ENCODE peak calls at places on chromosomes 3 and 15, in ten cellular contexts. Y is chondrocyte, O is left lung, R is RWPE1, I is GM06990, F is GM13977, H is B cell, A is IMR-90, D is WTC11, N is psoas muscle. G is an unnamed sample.

GRCh38 chr15:66294157-66294931 is 976 bp downstream of the DIS3L start:
- DNase-seq in Y (no peak), O (no peak), R (peak), I (no peak), F (peak), H (no peak), A (peak), D (no peak), N (no peak), G (peak)

GRCh38 chr3:17258823-17259436 is 374.2 kb downstream of the PLCL2 start:
- DNase-seq in Y (no peak), O (no peak), R (peak), I (peak), F (peak), H (peak), A (peak), D (no peak), N (no peak), G (peak)

GRCh38 chr3:152779649-152780048 is 55.3 kb upstream of the P2RY1 start:
- DNase-seq in Y (no peak), O (no peak), R (no peak), I (no peak), F (no peak), H (no peak), A (no peak), D (no peak), N (no peak), G (no peak)

GRCh38 chr3:116260491-116260890 is 184.8 kb downstream of the LSAMP start:
- DNase-seq in Y (no peak), O (no peak), R (no peak), I (no peak), F (no peak), H (no peak), A (no peak), D (no peak), N (no peak), G (no peak)

GRCh38 chr3:133075027-133075426 is 36.8 kb downstream of the TMEM108 start:
- DNase-seq in Y (no peak), O (no peak), R (no peak), I (no peak), F (no peak), H (no peak), A (no peak), D (no peak), N (no peak), G (no peak)

GRCh38 chr3:170961616-170962400 is 53.4 kb upstream of the EIF5A2 start:
- DNase-seq in Y (no peak), O (no peak), R (peak), I (no peak), F (no peak), H (no peak), A (peak), D (no peak), N (no peak), G (no peak)

GRCh38 chr3:113097821-113098516 is 107.2 kb downstream of the GTPBP8 start:
- DNase-seq in Y (no peak), O (no peak), R (peak), I (no peak), F (no peak), H (no peak), A (peak), D (no peak), N (no peak), G (no peak)

GRCh38 chr3:151219056-151219455 is 16.0 kb upstream of the GPR171 start:
- DNase-seq in Y (no peak), O (no peak), R (peak), I (no peak), F (no peak), H (no peak), A (peak), D (no peak), N (no peak), G (no peak)

GRCh38 chr3:23421811-23422510 is 218.8 kb downstream of the UBE2E2 start:
- DNase-seq in Y (no peak), O (no peak), R (no peak), I (no peak), F (no peak), H (no peak), A (peak), D (no peak), N (no peak), G (no peak)

GRCh38 chr3:70999730-71000129 is 583.8 kb downstream of the FOXP1 start:
- DNase-seq in Y (no peak), O (no peak), R (peak), I (no peak), F (no peak), H (no peak), A (peak), D (no peak), N (no peak), G (no peak)

GRCh38 chr15:39145854-39146253 is 435.0 kb upstream of the THBS1 start:
- DNase-seq in Y (no peak), O (no peak), R (no peak), I (no peak), F (no peak), H (no peak), A (peak), D (no peak), N (no peak), G (no peak)

GRCh38 chr3:45026957-45027356 is 854 bp downstream of the CLEC3B start:
- DNase-seq in Y (no peak), O (no peak), R (peak), I (no peak), F (no peak), H (no peak), A (peak), D (no peak), N (peak), G (no peak)

GRCh38 chr3:187484547-187485325 is 116.6 kb downstream of the RTP4 start:
- DNase-seq in Y (no peak), O (no peak), R (no peak), I (no peak), F (no peak), H (no peak), A (no peak), D (no peak), N (no peak), G (no peak)

GRCh38 chr15:69380100-69380725 is 33.9 kb upstream of the KIF23 start:
- DNase-seq in Y (no peak), O (no peak), R (no peak), I (no peak), F (no peak), H (no peak), A (peak), D (peak), N (no peak), G (no peak)

GRCh38 chr3:95905182-95905581 is 909.2 kb upstream of the EPHA6 start:
- DNase-seq in Y (no peak), O (no peak), R (no peak), I (no peak), F (no peak), H (no peak), A (no peak), D (no peak), N (no peak), G (no peak)

GRCh38 chr3:64992462-64993285 is 304.9 kb upstream of the ADAMTS9 start:
- DNase-seq in Y (no peak), O (no peak), R (no peak), I (no peak), F (no peak), H (no peak), A (no peak), D (peak), N (no peak), G (no peak)

GRCh38 chr3:132596816-132597433 is at the start of gene ACKR4:
- DNase-seq in Y (no peak), O (no peak), R (no peak), I (no peak), F (no peak), H (no peak), A (no peak), D (no peak), N (no peak), G (no peak)

GRCh38 chr3:54243262-54243931 is 121.0 kb downstream of the CACNA2D3 start:
- DNase-seq in Y (no peak), O (no peak), R (peak), I (no peak), F (no peak), H (no peak), A (no peak), D (no peak), N (no peak), G (no peak)

GRCh38 chr3:56940989-56941388 is 119.5 kb upstream of the SPATA12 start:
- DNase-seq in Y (no peak), O (no peak), R (no peak), I (no peak), F (no peak), H (no peak), A (no peak), D (no peak), N (no peak), G (no peak)

GRCh38 chr3:64909757-64910475 is 222.1 kb upstream of the ADAMTS9 start:
- DNase-seq in Y (no peak), O (no peak), R (no peak), I (no peak), F (no peak), H (no peak), A (no peak), D (no peak), N (no peak), G (no peak)

GRCh38 chr3:138849541-138849940 is 14.8 kb upstream of the PIK3CB start:
- DNase-seq in Y (no peak), O (no peak), R (no peak), I (no peak), F (no peak), H (no peak), A (no peak), D (no peak), N (no peak), G (no peak)

GRCh38 chr15:41334293-41335120 is 1.8 kb downstream of the NUSAP1 start:
- DNase-seq in Y (no peak), O (no peak), R (no peak), I (peak), F (no peak), H (no peak), A (no peak), D (no peak), N (no peak), G (no peak)

GRCh38 chr3:156685752-156686151 is 11.4 kb downstream of the TIPARP start:
- DNase-seq in Y (no peak), O (no peak), R (no peak), I (no peak), F (no peak), H (no peak), A (no peak), D (no peak), N (no peak), G (no peak)

GRCh38 chr3:146881366-146881765 is 276.2 kb upstream of the PLSCR5 start:
- DNase-seq in Y (no peak), O (no peak), R (no peak), I (no peak), F (no peak), H (no peak), A (no peak), D (no peak), N (no peak), G (no peak)

GRCh38 chr3:159884661-159885402 is 103.8 kb upstream of the IL12A start:
- DNase-seq in Y (no peak), O (no peak), R (peak), I (no peak), F (peak), H (peak), A (peak), D (no peak), N (no peak), G (peak)

GRCh38 chr3:144643778-144644191 is 672.2 kb downstream of the DIPK2A start:
- DNase-seq in Y (no peak), O (no peak), R (no peak), I (no peak), F (no peak), H (no peak), A (peak), D (no peak), N (no peak), G (no peak)

GRCh38 chr3:39808467-39809180 is 785 bp upstream of the MYRIP start:
- DNase-seq in Y (no peak), O (peak), R (no peak), I (no peak), F (no peak), H (no peak), A (no peak), D (peak), N (no peak), G (peak)

GRCh38 chr3:123078101-123078500 is 11.3 kb downstream of the PDIA5 start:
- DNase-seq in Y (no peak), O (no peak), R (no peak), I (no peak), F (no peak), H (no peak), A (no peak), D (no peak), N (no peak), G (no peak)

GRCh38 chr15:37106490-37107001 is 6.2 kb upstream of the MEIS2 start:
- DNase-seq in Y (no peak), O (no peak), R (no peak), I (no peak), F (peak), H (no peak), A (peak), D (peak), N (peak), G (no peak)
- TF ChIP-seq CTCF in Y (peak), O (no peak), R (no peak), I (peak), F (peak), H (peak), A (peak), D (peak), N (no peak), G (peak)

DNA sequence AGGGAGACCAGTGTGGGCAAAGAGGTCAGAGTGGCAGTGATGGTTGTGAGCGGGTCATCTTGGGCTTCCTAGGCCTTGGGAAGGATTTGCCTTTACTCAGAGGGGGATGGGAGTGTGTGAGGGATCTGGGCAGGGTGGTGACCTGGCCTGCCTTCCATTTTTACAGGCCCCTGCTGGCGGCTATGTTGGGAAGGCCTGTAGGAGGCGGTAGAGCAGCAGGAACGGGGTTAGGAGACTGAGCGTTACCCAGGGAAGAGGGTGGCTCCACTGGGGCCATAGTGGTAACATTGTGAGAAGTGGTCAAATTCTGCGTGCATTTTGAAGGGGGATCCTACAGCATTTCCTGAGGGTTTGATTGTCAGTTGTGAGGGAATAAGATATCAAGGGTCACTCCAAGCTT is 307.3 kb upstream of the CTDSPL start:
- DNase-seq in Y (no peak), O (no peak), R (no peak), I (no peak), F (no peak), H (no peak), A (no peak), D (peak), N (no peak), G (no peak)
- TF ChIP-seq CTCF in Y (no peak), O (no peak), R (no peak), I (peak), F (peak), H (no peak), A (no peak), D (peak), N (no peak), G (no peak)

GRCh38 chr15:71784719-71785118 is 25.6 kb upstream of the NR2E3 start:
- DNase-seq in Y (no peak), O (no peak), R (no peak), I (no peak), F (no peak), H (no peak), A (no peak), D (peak), N (no peak), G (no peak)
- TF ChIP-seq CTCF in Y (peak), O (no peak), R (peak), I (peak), F (peak), H (peak), A (peak), D (peak), N (no peak), G (peak)

GRCh38 chr3:148882288-148882687 is 17.2 kb downstream of the CPA3 start:
- DNase-seq in Y (no peak), O (no peak), R (no peak), I (no peak), F (no peak), H (no peak), A (peak), D (no peak), N (no peak), G (no peak)

GRCh38 chr3:148884261-148884660 is 19.2 kb downstream of the CPA3 start:
- DNase-seq in Y (no peak), O (no peak), R (no peak), I (no peak), F (no peak), H (no peak), A (peak), D (no peak), N (no peak), G (no peak)

GRCh38 chr3:148880681-148881080 is 15.6 kb downstream of the CPA3 start:
- DNase-seq in Y (no peak), O (no peak), R (no peak), I (no peak), F (peak), H (no peak), A (no peak), D (peak), N (no peak), G (no peak)

GRCh38 chr3:148881286-148881685 is 16.2 kb downstream of the CPA3 start:
- DNase-seq in Y (no peak), O (no peak), R (no peak), I (no peak), F (no peak), H (no peak), A (peak), D (no peak), N (no peak), G (no peak)

GRCh38 chr3:148883163-148883562 is 18.1 kb downstream of the CPA3 start:
- DNase-seq in Y (no peak), O (no peak), R (no peak), I (no peak), F (no peak), H (no peak), A (no peak), D (no peak), N (no peak), G (no peak)
- TF ChIP-seq CTCF in Y (no peak), O (no peak), R (no peak), I (no peak), F (no peak), H (no peak), A (no peak), D (no peak), N (no peak), G (no peak)

GRCh38 chr3:94307588-94307987 is 244.7 kb downstream of the NSUN3 start:
- DNase-seq in Y (no peak), O (no peak), R (no peak), I (no peak), F (no peak), H (no peak), A (no peak), D (no peak), N (no peak), G (no peak)

GRCh38 chr3:94305835-94306685 is 243.2 kb downstream of the NSUN3 start:
- DNase-seq in Y (no peak), O (no peak), R (no peak), I (no peak), F (no peak), H (no peak), A (no peak), D (peak), N (no peak), G (no peak)

GRCh38 chr3:94311651-94312050 is 248.8 kb downstream of the NSUN3 start:
- DNase-seq in Y (no peak), O (no peak), R (no peak), I (no peak), F (no peak), H (no peak), A (no peak), D (no peak), N (no peak), G (no peak)

GRCh38 chr3:94310736-94311135 is 247.9 kb downstream of the NSUN3 start:
- DNase-seq in Y (no peak), O (no peak), R (no peak), I (no peak), F (no peak), H (no peak), A (no peak), D (no peak), N (no peak), G (no peak)

DNA sequence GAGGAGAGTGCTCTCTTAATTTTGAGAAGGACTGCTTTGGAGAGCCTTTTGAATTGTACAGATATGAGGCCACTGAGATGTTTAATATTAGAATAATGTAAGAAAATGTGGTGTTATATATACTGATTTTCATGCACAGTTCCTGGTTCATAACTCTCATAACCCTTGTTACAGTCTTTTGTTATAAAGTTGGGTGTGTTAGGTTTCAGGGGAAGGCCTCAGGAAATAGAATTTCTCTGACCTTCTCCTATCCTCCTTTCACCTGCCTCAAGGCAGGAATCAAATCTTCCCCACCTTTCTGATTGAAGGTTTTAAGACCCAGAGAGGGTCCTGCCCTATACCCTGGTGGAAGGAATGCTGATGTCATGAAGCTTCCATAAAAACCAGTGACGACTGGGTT is 245.9 kb downstream of the NSUN3 start:
- DNase-seq in Y (no peak), O (no peak), R (no peak), I (no peak), F (no peak), H (no peak), A (no peak), D (no peak), N (no peak), G (no peak)
- TF ChIP-seq CTCF in Y (no peak), O (no peak), R (no peak), I (no peak), F (no peak), H (no peak), A (no peak), D (no peak), N (no peak), G (no peak)

GRCh38 chr15:70492240-70493177 is 270.8 kb downstream of the UACA start:
- DNase-seq in Y (peak), O (peak), R (peak), I (peak), F (peak), H (peak), A (peak), D (no peak), N (peak), G (peak)
- TF ChIP-seq CTCF in Y (no peak), O (peak), R (no peak), I (peak), F (no peak), H (peak), A (peak), D (no peak), N (no peak), G (no peak)

GRCh38 chr15:78265137-78265460 is 737 bp downstream of the DNAJA4 start:
- DNase-seq in Y (no peak), O (no peak), R (no peak), I (no peak), F (no peak), H (no peak), A (no peak), D (no peak), N (no peak), G (no peak)

GRCh38 chr15:78265752-78266224 is 1.4 kb downstream of the DNAJA4 start:
- DNase-seq in Y (no peak), O (no peak), R (peak), I (no peak), F (no peak), H (no peak), A (peak), D (no peak), N (no peak), G (no peak)

GRCh38 chr15:78263907-78264303 is 457 bp upstream of the DNAJA4 start:
- DNase-seq in Y (no peak), O (no peak), R (no peak), I (no peak), F (no peak), H (no peak), A (no peak), D (no peak), N (no peak), G (no peak)

GRCh38 chr15:78263351-78263781 is 996 bp upstream of the DNAJA4 start:
- DNase-seq in Y (no peak), O (no peak), R (no peak), I (no peak), F (peak), H (peak), A (no peak), D (no peak), N (no peak), G (peak)

GRCh38 chr15:78264304-78265136 is at the start of gene DNAJA4:
- DNase-seq in Y (no peak), O (peak), R (no peak), I (peak), F (peak), H (peak), A (no peak), D (peak), N (peak), G (peak)
- TF ChIP-seq CTCF in Y (no peak), O (no peak), R (no peak), I (no peak), F (peak), H (no peak), A (no peak), D (no peak), N (no peak), G (peak)

DNA sequence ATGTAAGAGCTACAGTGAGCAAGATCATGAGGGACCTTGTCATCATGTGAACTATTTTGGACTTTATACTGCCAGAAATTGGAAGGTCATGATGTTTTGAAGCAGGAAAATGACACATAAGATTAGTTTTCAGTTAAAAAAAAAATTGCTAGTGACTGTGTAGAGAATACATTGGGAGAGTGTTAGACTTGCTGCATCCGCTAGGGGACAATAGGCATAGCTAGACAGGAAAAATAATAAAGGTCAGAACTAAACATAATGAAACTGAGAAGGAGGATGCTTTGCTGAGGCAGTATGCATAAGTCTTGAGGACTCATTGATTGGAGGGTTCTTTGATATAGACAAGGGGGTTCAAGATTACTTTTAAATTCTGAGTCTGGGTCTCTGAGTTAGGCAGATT is 275.8 kb upstream of the KCNH8 start:
- DNase-seq in Y (no peak), O (no peak), R (no peak), I (no peak), F (no peak), H (no peak), A (no peak), D (no peak), N (no peak), G (no peak)
- TF ChIP-seq CTCF in Y (no peak), O (no peak), R (no peak), I (peak), F (no peak), H (no peak), A (no peak), D (no peak), N (no peak), G (no peak)